ENCODE peak calls at places on chromosomes 16 and 17, in four cellular contexts. V, B, H and C are unnamed samples.

GRCh38 chr17:77897741-77898301 is 60.7 kb upstream of the TNRC6C start:
- DNase-seq in B (no peak), H (no peak), V (no peak), C (no peak)

GRCh38 chr17:64345691-64346376 is 44.8 kb downstream of the PECAM1 start:
- DNase-seq in V (no peak), B (no peak), H (no peak), C (no peak)

GRCh38 chr16:80804061-80804450 is 342 bp downstream of the CDYL2 start:
- DNase-seq in B (peak), V (peak), H (peak), C (no peak)

GRCh38 chr17:82605939-82606600 is 42.2 kb downstream of the WDR45B start:
- DNase-seq in V (no peak), B (no peak), H (no peak), C (no peak)

GRCh38 chr17:82775033-82775823 is 23.4 kb downstream of the TBCD start:
- DNase-seq in B (peak), H (peak), V (peak), C (peak)

GRCh38 chr16:17369441-17369951 is 101.3 kb downstream of the XYLT1 start:
- DNase-seq in B (peak), H (no peak), V (no peak), C (no peak)

GRCh38 chr17:81976332-81977210 is 858 bp upstream of the ASPSCR1 start:
- DNase-seq in H (peak), B (no peak), V (no peak), C (peak)

GRCh38 chr17:10984163-10984562 is 146.3 kb upstream of the PIRT start:
- DNase-seq in V (no peak), B (no peak), H (no peak), C (no peak)

GRCh38 chr16:30407794-30408534 is 558 bp downstream of the ZNF771 start:
- DNase-seq in V (no peak), H (peak), B (no peak), C (no peak)

GRCh38 chr17:40539711-40540411 is 25.4 kb downstream of the CCR7 start:
- DNase-seq in B (no peak), H (no peak), V (no peak), C (no peak)

GRCh38 chr17:48322060-48322459 is 108.0 kb downstream of the SKAP1 start:
- DNase-seq in H (no peak), V (no peak), B (no peak), C (no peak)

GRCh38 chr17:4154201-4154600 is 11.2 kb downstream of the CYB5D2 start:
- DNase-seq in V (peak), B (no peak), H (no peak), C (no peak)

GRCh38 chr17:52106638-52107261 is 51.8 kb downstream of the CA10 start:
- DNase-seq in B (peak), V (peak), H (peak), C (peak)

GRCh38 chr16:2371421-2371820 is 30.9 kb upstream of the ABCA3 start:
- DNase-seq in V (no peak), H (no peak), B (no peak), C (no peak)

GRCh38 chr16:66889622-66890021 is 9.3 kb downstream of the PDP2 start:
- DNase-seq in B (no peak), V (no peak), H (no peak), C (no peak)

GRCh38 chr17:18919963-18920362 is 32.0 kb upstream of the SLC5A10 start:
- DNase-seq in B (no peak), V (no peak), H (no peak), C (no peak)

GRCh38 chr17:68210570-68210969 is 37.3 kb upstream of the AMZ2 start:
- DNase-seq in B (no peak), H (no peak), V (no peak), C (no peak)

GRCh38 chr16:75254359-75254837 is 3.0 kb upstream of the BCAR1 start:
- DNase-seq in V (no peak), H (no peak), B (no peak), C (no peak)

GRCh38 chr16:76278976-76279375 is 1.8 kb downstream of the CNTNAP4 start:
- DNase-seq in H (peak), V (peak), B (no peak), C (peak)